ENCODE peak calls at places on chromosomes 3 and 15, in seven cellular contexts. M is AG09319, W is kidney, F is progenitor cell of endocrine pancreas, T is cardiac muscle cell, X is SK-N-SH, Q is neural crest cell. K is an unnamed sample.

GRCh38 chr3:132606085-132606484 is 9.0 kb downstream of the ACKR4 start:
- DNase-seq in Q (no peak), M (no peak), X (no peak), F (no peak), W (no peak), T (no peak), K (no peak)

GRCh38 chr3:187430576-187430975 is 62.4 kb downstream of the RTP4 start:
- DNase-seq in T (no peak), W (no peak), Q (no peak), M (no peak), X (no peak), F (no peak), K (no peak)

GRCh38 chr15:78353093-78353492 is 12.9 kb downstream of the CRABP1 start:
- DNase-seq in Q (no peak), W (no peak), T (no peak), M (no peak), F (no peak), X (peak; percentile 55), K (no peak)

GRCh38 chr3:67940200-67940952 is 286.0 kb upstream of the SUCLG2 start:
- DNase-seq in M (no peak), T (no peak), F (no peak), W (no peak), X (no peak), Q (no peak), K (no peak)

GRCh38 chr3:175411405-175411804 is 552.3 kb downstream of the NAALADL2 start:
- DNase-seq in F (no peak), X (no peak), W (no peak), T (no peak), M (no peak), Q (no peak), K (no peak)

GRCh38 chr3:81886081-81886480 is 124.6 kb upstream of the GBE1 start:
- DNase-seq in X (no peak), F (no peak), W (no peak), M (peak; percentile 27), T (no peak), Q (no peak), K (no peak)

GRCh38 chr3:131630117-131630516 is 127.3 kb upstream of the MRPL3 start:
- DNase-seq in T (no peak), M (no peak), W (no peak), Q (no peak), F (no peak), X (no peak), K (no peak)

GRCh38 chr15:82742134-82742533 is 32.5 kb upstream of the AP3B2 start:
- DNase-seq in F (no peak), Q (no peak), T (no peak), W (no peak), X (no peak), M (no peak), K (no peak)

GRCh38 chr3:9211155-9211950 is 38.1 kb downstream of the SRGAP3 start:
- DNase-seq in M (no peak), T (no peak), W (no peak), X (peak; percentile 36), F (no peak), Q (no peak), K (no peak)

GRCh38 chr3:171851685-171852084 is 8.5 kb downstream of the TMEM212 start:
- DNase-seq in Q (no peak), X (no peak), M (no peak), T (no peak), W (no peak), F (no peak), K (no peak)

GRCh38 chr15:31571676-31572075 is 245.0 kb downstream of the KLF13 start:
- DNase-seq in T (peak; percentile 36), W (no peak), M (no peak), X (no peak), F (no peak), Q (no peak), K (no peak)

GRCh38 chr15:84685304-84685703 is 27.3 kb upstream of the NMB start:
- DNase-seq in Q (no peak), T (no peak), M (peak; percentile 81), W (no peak), X (no peak), F (no peak), K (no peak)

GRCh38 chr3:145963111-145963510 is 197.9 kb downstream of the PLOD2 start:
- DNase-seq in F (no peak), Q (no peak), X (no peak), M (no peak), T (no peak), W (no peak), K (no peak)

GRCh38 chr3:149881879-149882278 is 68.9 kb downstream of the RNF13 start:
- DNase-seq in F (no peak), T (no peak), M (no peak), Q (no peak), X (no peak), W (no peak), K (no peak)

GRCh38 chr3:149892371-149892770 is 78.3 kb downstream of the PFN2 start:
- DNase-seq in T (no peak), W (no peak), Q (no peak), X (no peak), M (no peak), F (no peak), K (no peak)

GRCh38 chr3:149883134-149883533 is 70.1 kb downstream of the RNF13 start:
- DNase-seq in Q (no peak), X (no peak), F (no peak), T (no peak), W (no peak), M (no peak), K (no peak)

GRCh38 chr3:149886957-149887356 is 73.9 kb downstream of the RNF13 start:
- DNase-seq in M (no peak), X (no peak), T (no peak), F (no peak), Q (no peak), W (no peak), K (no peak)
- TF ChIP-seq CTCF in M (no peak), X (no peak), T (no peak), F (no peak), Q (peak; percentile 21), W (no peak), K (no peak)

GRCh38 chr3:111895079-111895478 is 36.0 kb downstream of the PHLDB2 start:
- DNase-seq in W (no peak), M (peak; percentile 27), F (no peak), Q (no peak), X (peak; percentile 21), T (peak; percentile 27), K (no peak)
- TF ChIP-seq CTCF in W (no peak), M (peak; percentile 56), F (no peak), Q (peak; percentile 55), X (peak; percentile 60), T (peak; percentile 52), K (no peak)

GRCh38 chr15:58639002-58639756 is 110.3 kb downstream of the ADAM10 start:
- DNase-seq in X (no peak), Q (no peak), T (no peak), W (no peak), M (no peak), F (no peak), K (no peak)
- TF ChIP-seq CTCF in X (no peak), Q (no peak), T (no peak), W (no peak), M (no peak), F (no peak), K (no peak)

DNA sequence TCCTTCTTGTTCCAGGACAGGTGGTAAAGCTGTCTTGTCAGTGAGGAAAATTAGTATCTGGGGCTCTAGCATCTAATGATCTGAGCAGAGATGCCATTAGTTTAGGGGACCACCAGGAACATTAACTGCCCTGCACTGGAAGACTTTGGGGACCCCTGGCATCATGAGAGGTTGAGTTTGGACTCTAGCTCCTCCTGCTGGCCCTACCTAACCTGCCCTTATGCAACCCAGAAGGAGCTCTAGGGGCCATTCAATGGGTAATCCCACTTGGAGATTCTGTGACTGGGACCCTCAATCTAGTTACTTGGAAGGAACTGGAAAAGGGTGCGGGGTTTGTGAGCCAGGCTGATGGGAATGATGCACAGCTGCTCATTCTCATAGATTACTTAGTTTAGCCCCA is 451.0 kb downstream of the EPHB1 start:
- DNase-seq in F (no peak), M (no peak), W (no peak), X (no peak), Q (no peak), T (no peak), K (no peak)
- TF ChIP-seq CTCF in F (no peak), M (peak; percentile 11), W (no peak), X (no peak), Q (no peak), T (no peak), K (no peak)

DNA sequence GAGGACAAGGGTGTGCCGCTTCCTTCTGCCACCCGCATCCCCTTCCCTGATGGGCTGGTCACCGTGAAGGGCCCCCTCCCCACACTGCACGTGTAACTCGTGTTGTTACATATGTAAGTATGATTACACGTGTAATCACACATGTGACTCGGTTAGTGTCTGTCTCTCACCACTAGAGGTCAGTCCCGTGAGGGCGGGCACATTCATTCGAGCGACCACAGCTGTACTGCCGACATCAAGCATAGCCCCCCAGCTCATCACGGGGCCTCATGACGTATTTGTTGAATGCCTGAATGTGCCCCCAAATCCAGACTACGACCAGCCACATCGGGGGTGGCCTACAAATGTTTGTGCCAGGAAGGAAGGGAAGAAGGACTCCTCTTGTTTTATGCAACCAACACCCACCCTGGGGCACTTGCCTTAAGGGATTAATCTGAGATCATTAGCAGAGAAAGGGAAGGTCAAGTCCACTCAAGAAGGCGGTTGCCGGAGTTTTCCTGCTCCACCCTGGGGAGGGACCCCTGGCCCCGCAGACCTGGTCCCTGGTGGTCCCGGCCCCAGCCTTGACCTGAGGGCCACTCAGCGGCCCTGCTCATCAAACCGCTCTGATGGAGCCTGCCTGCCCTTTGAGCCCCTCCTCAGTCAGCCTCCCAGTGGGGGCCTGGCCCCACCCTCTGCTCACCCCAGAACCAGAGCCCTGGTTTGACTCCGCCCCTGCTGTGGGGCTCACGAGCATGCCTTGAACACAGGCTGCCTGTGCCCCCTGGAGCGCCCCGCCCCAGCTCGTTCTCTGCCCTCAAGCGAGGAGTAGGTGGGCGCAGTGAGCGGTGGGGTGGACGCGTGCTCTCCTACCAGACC is 52.8 kb downstream of the RGMA start:
- DNase-seq in F (no peak), Q (peak; percentile 59), W (peak; percentile 74), X (peak; percentile 69), M (no peak), T (peak; percentile 61), K (peak; percentile 62)
- TF ChIP-seq CTCF in F (peak; percentile 71), Q (peak; percentile 70), W (peak; percentile 61), X (peak; percentile 54), M (peak; percentile 29), T (peak; percentile 54), K (peak; percentile 47)

GRCh38 chr3:86245360-86245759 is 745.6 kb downstream of the VGLL3 start:
- DNase-seq in W (no peak), M (no peak), X (peak; percentile 15), Q (no peak), T (peak; percentile 37), F (no peak), K (peak; percentile 4)
- TF ChIP-seq CTCF in W (no peak), M (no peak), X (peak; percentile 45), Q (peak; percentile 71), T (no peak), F (peak; percentile 66), K (peak; percentile 33)

K was measured in endothelial cell.